ENCODE peak calls at places on chromosomes 13 and 19, in four cellular contexts. O is IMR-90, L is endothelial cell of umbilical vein, D is mammary epithelial cell. F is an unnamed sample.

GRCh38 chr19:48760514-48761221 is 5.3 kb downstream of the FGF21 start:
- DNase-seq in O (no peak), L (peak), D (no peak), F (no peak)

GRCh38 chr19:13022111-13022858 is 27.0 kb downstream of the NFIX start:
- DNase-seq in O (peak), L (no peak), D (peak), F (peak)

GRCh38 chr13:69604698-69605097 is 502.9 kb upstream of the ATXN8OS start:
- DNase-seq in O (no peak), L (no peak), D (no peak), F (no peak)

GRCh38 chr19:5978606-5979552 is 939 bp upstream of the RANBP3 start:
- DNase-seq in O (no peak), L (no peak), D (no peak), F (no peak)

GRCh38 chr19:38032151-38032550 is 125.1 kb downstream of the SIPA1L3 start:
- DNase-seq in O (peak), L (no peak), D (no peak), F (no peak)

GRCh38 chr19:35126624-35126959 is 8.3 kb downstream of the LGI4 start:
- DNase-seq in O (no peak), L (no peak), D (no peak), F (no peak)

GRCh38 chr19:38004505-38005223 is 97.7 kb downstream of the SIPA1L3 start:
- DNase-seq in O (peak), L (peak), D (peak), F (peak)

GRCh38 chr19:47660435-47660832 is 51.5 kb downstream of the BICRA start:
- DNase-seq in O (no peak), L (no peak), D (peak), F (no peak)

GRCh38 chr13:66076417-66076816 is 1153.7 kb downstream of the PCDH9 start:
- DNase-seq in O (peak), L (no peak), D (no peak), F (peak)

GRCh38 chr19:12093777-12094176 is 29.2 kb downstream of the ZNF844 start:
- DNase-seq in O (no peak), L (no peak), D (no peak), F (no peak)

GRCh38 chr13:113245858-113246791 is 36.7 kb downstream of the CUL4A start:
- DNase-seq in O (peak), L (no peak), D (no peak), F (peak)

GRCh38 chr13:38685974-38686571 is 804 bp upstream of the FREM2 start:
- DNase-seq in O (no peak), L (no peak), D (peak), F (peak)

GRCh38 chr13:55570371-55570770 is 1570.3 kb upstream of the PRR20A start:
- DNase-seq in O (no peak), L (no peak), D (no peak), F (no peak)
- H2AFZ ChIP-seq in O (no peak), L (no peak), D (no peak), F (no peak)

DNA sequence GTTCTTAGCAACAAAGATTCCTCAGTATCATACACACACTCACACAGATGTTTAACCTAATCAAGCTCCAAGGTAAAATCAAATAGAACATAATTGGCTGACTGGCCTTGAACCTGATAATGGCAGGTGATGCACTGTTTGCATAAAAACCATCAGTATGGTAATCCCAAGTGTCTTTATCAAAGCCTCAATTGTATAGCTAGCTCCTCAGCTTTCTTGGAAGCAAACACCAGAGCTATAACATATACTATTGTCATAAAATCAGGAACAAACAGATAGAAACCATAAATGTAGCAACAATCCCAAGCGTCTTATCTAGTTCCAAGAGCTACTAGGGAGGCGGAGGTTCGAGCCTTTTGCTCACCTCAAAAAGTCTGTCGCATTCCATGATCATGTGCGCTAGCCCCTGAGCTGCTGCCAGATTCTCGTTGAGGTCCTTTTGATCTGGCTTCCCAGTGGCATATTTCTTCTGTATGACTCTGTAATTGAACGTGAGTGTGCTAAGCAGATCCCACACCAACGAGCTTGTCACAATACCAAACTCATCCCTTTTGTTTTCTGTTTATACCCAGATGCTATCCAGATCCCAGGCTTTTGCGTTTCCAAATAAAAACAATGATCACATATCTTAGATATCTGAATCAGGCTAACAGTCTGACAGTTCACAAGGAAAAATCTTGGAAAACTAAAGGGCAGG is 95.3 kb downstream of the KL start:
- DNase-seq in O (peak), L (peak), D (no peak), F (peak)
- H3K9ac ChIP-seq in O (no peak), L (no peak), D (no peak), F (no peak)

DNA sequence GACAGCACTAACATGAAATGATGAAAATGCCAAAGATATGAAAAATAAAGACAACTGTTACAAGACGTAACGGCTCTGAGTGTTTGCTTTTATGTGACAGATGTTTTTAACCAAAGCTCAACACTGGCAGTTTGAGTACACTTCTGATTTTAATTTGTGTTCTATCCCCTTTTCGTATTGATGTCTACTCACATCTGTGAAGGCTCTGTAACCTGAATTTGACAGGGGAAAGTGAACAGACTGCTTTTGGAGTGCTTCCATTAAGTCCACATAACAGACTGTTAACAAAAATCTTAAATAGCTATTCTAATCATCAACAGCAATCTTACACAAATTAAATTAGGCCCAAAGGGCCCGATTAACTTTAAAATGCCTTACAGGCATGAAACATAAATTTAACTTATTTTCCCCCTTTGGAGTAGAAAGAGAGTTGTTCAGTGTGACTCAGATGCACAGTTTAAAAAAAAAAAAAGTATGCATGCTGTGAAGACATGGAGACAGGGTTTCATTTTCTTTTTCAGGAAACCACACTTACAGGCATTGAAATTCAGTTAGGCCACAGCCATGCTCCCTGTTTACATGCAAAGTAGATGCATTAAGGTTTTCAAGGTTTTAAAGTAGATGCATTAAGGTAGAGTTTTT is 16.3 kb upstream of the RNASEH2B start:
- DNase-seq in O (peak), L (no peak), D (no peak), F (peak)
- H2AFZ ChIP-seq in O (no peak), L (no peak), D (no peak), F (peak)

GRCh38 chr13:27005976-27006518 is 165.6 kb downstream of the USP12 start:
- DNase-seq in O (no peak), L (no peak), D (no peak), F (no peak)

GRCh38 chr13:27007166-27007565 is 164.4 kb downstream of the USP12 start:
- DNase-seq in O (no peak), L (no peak), D (no peak), F (no peak)

GRCh38 chr13:27005556-27005955 is 166.1 kb downstream of the USP12 start:
- DNase-seq in O (no peak), L (no peak), D (no peak), F (no peak)

GRCh38 chr13:27004866-27005265 is 166.7 kb downstream of the USP12 start:
- DNase-seq in O (no peak), L (no peak), D (no peak), F (no peak)

GRCh38 chr13:27006519-27007161 is 165.0 kb downstream of the USP12 start:
- DNase-seq in O (peak), L (no peak), D (peak), F (peak)
- H3K9ac ChIP-seq in O (no peak), L (no peak), D (no peak), F (no peak)

GRCh38 chr13:50757021-50757420 is 86.5 kb downstream of the DLEU7 start:
- DNase-seq in O (no peak), L (no peak), D (peak), F (no peak)

GRCh38 chr13:50762969-50763568 is 80.4 kb downstream of the DLEU7 start:
- DNase-seq in O (no peak), L (no peak), D (no peak), F (no peak)

GRCh38 chr13:50766043-50766442 is 77.4 kb downstream of the DLEU7 start:
- DNase-seq in O (no peak), L (no peak), D (no peak), F (peak)

GRCh38 chr13:50760751-50761150 is 82.7 kb downstream of the DLEU7 start:
- DNase-seq in O (no peak), L (no peak), D (no peak), F (no peak)

GRCh38 chr13:50761406-50761805 is 82.1 kb downstream of the DLEU7 start:
- DNase-seq in O (no peak), L (no peak), D (peak), F (no peak)
- H2AFZ ChIP-seq in O (no peak), L (no peak), D (peak), F (no peak)

GRCh38 chr13:24053505-24054251 is 106.8 kb upstream of the SPATA13 start:
- DNase-seq in O (peak), L (peak), D (peak), F (peak)
- H3K9ac ChIP-seq in O (no peak), L (no peak), D (no peak), F (no peak)